ENCODE peak calls at places on chromosomes 3 and 15, in ten cellular contexts. A, N, J, L, F, R, S, P, B and Z are unnamed samples. For H3K36me3, the result is how much of the 10 kb centered on the place peaks cover.

GRCh38 chr3:104887069-104887468 is 479.6 kb upstream of the ALCAM start:
- DNase-seq in A (no peak), N (no peak), J (no peak), L (no peak), F (no peak), R (no peak), S (no peak), P (no peak), B (peak), Z (no peak)

GRCh38 chr15:29997499-29997898 is 85.3 kb upstream of the GOLGA8J start:
- DNase-seq in A (no peak), N (no peak), J (no peak), L (no peak), F (no peak), R (no peak), S (no peak), P (no peak), B (no peak), Z (no peak)

GRCh38 chr3:13141991-13142412 is 68.8 kb upstream of the IQSEC1 start:
- DNase-seq in A (no peak), N (peak), J (no peak), L (peak), F (peak), R (no peak), S (no peak), P (no peak), B (peak), Z (peak)

GRCh38 chr3:99648496-99648895 is 10.1 kb downstream of the COL8A1 start:
- DNase-seq in A (no peak), N (no peak), J (no peak), L (no peak), F (no peak), R (no peak), S (no peak), P (no peak), B (no peak), Z (no peak)

GRCh38 chr15:73560501-73561117 is 72.6 kb downstream of the NPTN start:
- DNase-seq in A (no peak), N (peak), J (no peak), L (no peak), F (no peak), R (peak), S (no peak), P (no peak), B (peak), Z (no peak)

GRCh38 chr3:167882057-167882667 is 146.6 kb downstream of the SERPINI1 start:
- DNase-seq in A (no peak), N (peak), J (no peak), L (no peak), F (no peak), R (no peak), S (no peak), P (no peak), B (peak), Z (no peak)

GRCh38 chr3:33911525-33912322 is 113.3 kb downstream of the PDCD6IP start:
- DNase-seq in A (no peak), N (no peak), J (no peak), L (no peak), F (no peak), R (no peak), S (no peak), P (no peak), B (peak), Z (no peak)

GRCh38 chr15:48029656-48030055 is 91.1 kb upstream of the SLC24A5 start:
- DNase-seq in A (no peak), N (no peak), J (no peak), L (no peak), F (no peak), R (no peak), S (no peak), P (no peak), B (peak), Z (no peak)

GRCh38 chr3:184155644-184156521 is 706 bp downstream of the DVL3 start:
- DNase-seq in A (no peak), N (peak), J (peak), L (no peak), F (peak), R (peak), S (no peak), P (peak), B (no peak), Z (peak)

GRCh38 chr15:36506733-36507356 is 72.6 kb upstream of the CDIN1 start:
- DNase-seq in A (no peak), N (no peak), J (no peak), L (no peak), F (no peak), R (no peak), S (no peak), P (no peak), B (no peak), Z (no peak)

GRCh38 chr15:77507911-77508310 is 87.2 kb downstream of the HMG20A start:
- DNase-seq in A (peak), N (no peak), J (no peak), L (no peak), F (peak), R (no peak), S (peak), P (no peak), B (peak), Z (peak)

GRCh38 chr15:77710637-77711036 is 77.9 kb upstream of the LINGO1 start:
- DNase-seq in A (no peak), N (no peak), J (no peak), L (no peak), F (no peak), R (no peak), S (no peak), P (no peak), B (no peak), Z (no peak)

GRCh38 chr15:79290642-79291275 is 8.2 kb downstream of the ANKRD34C start:
- DNase-seq in A (no peak), N (no peak), J (no peak), L (no peak), F (no peak), R (no peak), S (no peak), P (no peak), B (no peak), Z (no peak)

GRCh38 chr3:132507657-132508056 is 89.4 kb upstream of the ACKR4 start:
- DNase-seq in A (no peak), N (no peak), J (no peak), L (no peak), F (no peak), R (no peak), S (no peak), P (no peak), B (no peak), Z (no peak)

GRCh38 chr3:195425849-195426248 is 17.0 kb downstream of the ACAP2 start:
- DNase-seq in A (no peak), N (no peak), J (no peak), L (no peak), F (no peak), R (no peak), S (no peak), P (no peak), B (no peak), Z (no peak)

GRCh38 chr15:77521206-77521605 is 100.5 kb downstream of the HMG20A start:
- DNase-seq in A (no peak), N (no peak), J (no peak), L (no peak), F (no peak), R (no peak), S (no peak), P (no peak), B (no peak), Z (peak)

GRCh38 chr3:126955004-126955790 is 27.7 kb upstream of the PLXNA1 start:
- DNase-seq in A (peak), N (no peak), J (peak), L (no peak), F (no peak), R (no peak), S (no peak), P (no peak), B (no peak), Z (peak)

GRCh38 chr3:22431334-22431733 is 680.3 kb upstream of the ZNF385D start:
- DNase-seq in A (no peak), N (no peak), J (no peak), L (no peak), F (no peak), R (no peak), S (no peak), P (no peak), B (no peak), Z (no peak)

GRCh38 chr3:171457263-171458055 is 2.7 kb downstream of the TNIK start:
- DNase-seq in A (no peak), N (peak), J (no peak), L (no peak), F (no peak), R (no peak), S (no peak), P (peak), B (no peak), Z (no peak)

GRCh38 chr3:87462228-87462627 is 185.8 kb upstream of the POU1F1 start:
- DNase-seq in A (no peak), N (no peak), J (no peak), L (no peak), F (no peak), R (no peak), S (no peak), P (no peak), B (no peak), Z (no peak)

GRCh38 chr3:188037965-188038581 is 115.9 kb upstream of the LPP start:
- DNase-seq in A (no peak), N (no peak), J (no peak), L (no peak), F (no peak), R (no peak), S (no peak), P (no peak), B (peak), Z (no peak)

GRCh38 chr15:80265021-80265420 is 13.0 kb upstream of the CTXND1 start:
- DNase-seq in A (no peak), N (no peak), J (no peak), L (no peak), F (no peak), R (no peak), S (no peak), P (no peak), B (no peak), Z (peak)

GRCh38 chr3:17801131-17801530 is 58.7 kb upstream of the TBC1D5 start:
- DNase-seq in A (no peak), N (no peak), J (no peak), L (no peak), F (no peak), R (no peak), S (no peak), P (no peak), B (no peak), Z (no peak)

GRCh38 chr3:194640829-194641228 is 7.6 kb upstream of the TMEM44 start:
- DNase-seq in A (no peak), N (peak), J (no peak), L (no peak), F (peak), R (peak), S (no peak), P (no peak), B (peak), Z (no peak)

DNA sequence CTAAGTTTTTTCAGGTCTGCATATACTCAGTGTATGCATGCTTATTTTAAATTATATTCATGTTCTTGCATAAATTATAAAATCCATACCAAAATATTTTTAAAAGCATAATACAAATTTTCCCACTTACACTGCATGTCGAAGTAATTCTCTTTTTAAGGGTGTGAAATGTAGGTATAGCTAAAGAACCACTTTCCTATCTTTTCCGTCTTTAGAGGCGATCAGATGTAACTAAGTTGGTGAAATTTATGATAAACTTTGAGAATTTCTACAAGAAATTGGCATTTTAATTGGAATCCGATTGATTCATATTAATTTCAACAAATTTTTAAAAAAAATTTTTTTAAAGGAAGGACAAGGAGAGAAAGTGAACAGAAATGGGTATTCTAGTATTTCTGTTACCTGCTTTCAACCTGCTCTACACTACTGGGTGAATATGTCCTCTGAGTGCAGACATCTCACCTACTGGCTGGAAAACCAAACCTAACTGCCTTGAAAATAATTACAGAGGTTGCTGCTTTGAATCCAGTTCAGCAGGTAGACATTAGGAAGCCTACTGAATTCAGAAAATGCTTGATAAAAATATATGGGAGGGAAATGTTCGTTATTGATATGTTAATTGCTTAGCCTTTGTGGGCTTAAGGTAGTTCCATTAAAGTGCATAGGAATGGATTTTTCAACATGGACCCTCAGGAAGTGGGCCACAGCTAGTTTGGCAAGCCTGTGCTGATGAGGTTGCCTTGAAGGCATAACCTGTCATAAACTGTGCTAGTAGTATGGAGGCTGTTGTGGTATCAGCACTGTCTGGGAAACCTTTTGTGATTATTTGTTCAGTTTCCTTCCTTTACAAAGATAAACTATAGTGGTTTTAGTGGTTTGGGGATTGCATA is 5.1 kb downstream of the TRIM71 start:
- DNase-seq in A (no peak), N (no peak), J (no peak), L (no peak), F (peak), R (no peak), S (no peak), P (no peak), B (no peak), Z (no peak)
- H3K36me3 ChIP-seq in A (under half), N (under half), J (under half), L (half or more), F (under half), R (under half), S (under half), P (under half), B (under half), Z (under half)

GRCh38 chr3:56290376-56290775 is 177.9 kb downstream of the ERC2 start:
- DNase-seq in A (no peak), N (no peak), J (no peak), L (no peak), F (no peak), R (no peak), S (no peak), P (no peak), B (no peak), Z (no peak)
- H3K36me3 ChIP-seq in A (under half), N (under half), J (under half), L (under half), F (under half), R (under half), S (under half), P (under half), B (under half), Z (under half)

GRCh38 chr15:43046484-43046883 is 59.4 kb downstream of the UBR1 start:
- DNase-seq in A (no peak), N (no peak), J (no peak), L (no peak), F (no peak), R (no peak), S (no peak), P (no peak), B (no peak), Z (no peak)

GRCh38 chr15:43042885-43043284 is 63.0 kb downstream of the UBR1 start:
- DNase-seq in A (no peak), N (no peak), J (no peak), L (no peak), F (no peak), R (no peak), S (no peak), P (no peak), B (no peak), Z (no peak)
- H3K36me3 ChIP-seq in A (half or more), N (under half), J (under half), L (half or more), F (under half), R (half or more), S (under half), P (half or more), B (under half), Z (under half)

GRCh38 chr3:52356126-52356525 is 40.0 kb downstream of the DNAH1 start:
- DNase-seq in A (no peak), N (no peak), J (no peak), L (no peak), F (no peak), R (no peak), S (no peak), P (no peak), B (no peak), Z (no peak)

GRCh38 chr3:52357151-52358080 is 41.3 kb downstream of the DNAH1 start:
- DNase-seq in A (no peak), N (no peak), J (no peak), L (no peak), F (no peak), R (peak), S (no peak), P (no peak), B (no peak), Z (no peak)

GRCh38 chr3:52353291-52353855 is 37.3 kb downstream of the DNAH1 start:
- DNase-seq in A (no peak), N (no peak), J (no peak), L (no peak), F (no peak), R (no peak), S (no peak), P (no peak), B (no peak), Z (no peak)

GRCh38 chr3:52354676-52355075 is 38.6 kb downstream of the DNAH1 start:
- DNase-seq in A (no peak), N (no peak), J (no peak), L (no peak), F (no peak), R (no peak), S (no peak), P (no peak), B (no peak), Z (no peak)

GRCh38 chr3:52355526-52355925 is 39.4 kb downstream of the DNAH1 start:
- DNase-seq in A (no peak), N (no peak), J (no peak), L (no peak), F (no peak), R (no peak), S (no peak), P (no peak), B (no peak), Z (no peak)
- H3K36me3 ChIP-seq in A (under half), N (under half), J (under half), L (under half), F (under half), R (under half), S (under half), P (under half), B (under half), Z (under half)